ENCODE peak calls at places on chromosomes 6 and 20, in four cellular contexts. E, B, N and U are unnamed samples.

GRCh38 chr6:24879351-24879750 is 56.4 kb downstream of the RIPOR2 start:
- DNase-seq in E (no peak), B (no peak), N (no peak), U (no peak)

GRCh38 chr6:151081658-151082057 is 158.1 kb upstream of the AKAP12 start:
- DNase-seq in E (no peak), B (no peak), N (no peak), U (no peak)

GRCh38 chr20:57315964-57316480 is 13.6 kb upstream of the SPO11 start:
- DNase-seq in E (no peak), B (no peak), N (no peak), U (no peak)

GRCh38 chr20:15111654-15112053 is 774.2 kb upstream of the FLRT3 start:
- DNase-seq in E (no peak), B (no peak), N (no peak), U (no peak)

GRCh38 chr20:41142914-41143313 is 5.6 kb downstream of the PLCG1 start:
- DNase-seq in E (no peak), B (no peak), N (peak; percentile 56), U (no peak)

GRCh38 chr20:2386516-2387179 is 5.9 kb downstream of the TGM6 start:
- DNase-seq in E (no peak), B (no peak), N (no peak), U (no peak)

GRCh38 chr6:134358320-134358719 is 40.4 kb upstream of the SGK1 start:
- DNase-seq in E (no peak), B (no peak), N (no peak), U (peak; percentile 31)

GRCh38 chr6:36722365-36722764 is 24.7 kb downstream of the RAB44 start:
- DNase-seq in E (peak; percentile 39), B (no peak), N (no peak), U (no peak)

GRCh38 chr6:85416766-85417165 is 33.1 kb upstream of the NT5E start:
- DNase-seq in E (no peak), B (no peak), N (no peak), U (no peak)

DNA sequence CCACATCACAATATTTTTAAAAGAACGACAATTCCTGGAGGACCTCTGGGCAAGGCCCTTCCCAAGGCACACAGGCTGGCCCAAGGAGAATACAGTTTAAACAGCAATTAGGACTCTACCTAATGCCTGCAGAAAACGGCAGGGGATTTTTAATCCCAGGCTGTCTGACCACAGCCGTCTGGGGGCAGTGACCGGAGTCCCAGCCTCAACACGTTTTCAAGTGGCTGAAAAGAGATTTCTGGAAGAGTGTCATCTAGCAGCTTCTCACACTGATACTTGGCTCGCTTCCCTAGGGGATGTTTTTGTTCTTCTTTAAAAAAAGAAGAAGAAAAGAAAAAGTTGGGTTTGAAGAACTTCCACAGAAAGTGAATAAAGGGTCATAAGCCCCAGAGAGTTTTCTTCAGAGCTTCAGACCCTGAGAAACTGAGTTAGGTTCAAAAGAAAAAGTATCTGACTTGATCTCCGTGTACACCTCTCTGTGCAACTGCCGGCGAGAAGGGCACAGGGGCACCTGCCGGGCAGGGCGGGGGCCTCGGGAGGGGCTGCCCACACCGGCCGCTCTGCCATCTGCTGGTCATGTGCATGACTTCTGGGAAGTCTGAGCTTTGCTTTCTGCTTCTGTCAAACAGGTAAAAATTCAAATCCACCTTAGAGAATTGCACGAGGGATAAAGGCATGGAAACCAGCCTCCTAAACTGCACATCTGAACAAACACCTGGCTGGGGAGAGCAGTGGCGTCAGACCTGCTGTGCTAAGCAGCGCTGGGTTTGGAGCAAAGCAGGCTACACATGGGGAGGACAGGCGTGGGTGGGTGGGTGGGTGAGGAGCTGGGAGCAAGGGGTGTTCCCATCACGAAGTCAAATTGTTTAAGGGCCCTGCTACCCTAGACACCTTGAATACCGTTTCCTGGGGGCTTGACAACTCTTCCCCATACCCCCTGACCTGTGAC is 33.0 kb downstream of the RRBP1 start:
- DNase-seq in E (peak; percentile 77), B (peak; percentile 47), N (peak; percentile 42), U (no peak)
- H3K4me1 ChIP-seq in E (peaks cover 29% of the 10 kb centered on the region), B (peaks cover 11% of the 10 kb centered on the region), N (no peaks in the 10 kb centered on the region), U (peaks cover 4% of the 10 kb centered on the region)

DNA sequence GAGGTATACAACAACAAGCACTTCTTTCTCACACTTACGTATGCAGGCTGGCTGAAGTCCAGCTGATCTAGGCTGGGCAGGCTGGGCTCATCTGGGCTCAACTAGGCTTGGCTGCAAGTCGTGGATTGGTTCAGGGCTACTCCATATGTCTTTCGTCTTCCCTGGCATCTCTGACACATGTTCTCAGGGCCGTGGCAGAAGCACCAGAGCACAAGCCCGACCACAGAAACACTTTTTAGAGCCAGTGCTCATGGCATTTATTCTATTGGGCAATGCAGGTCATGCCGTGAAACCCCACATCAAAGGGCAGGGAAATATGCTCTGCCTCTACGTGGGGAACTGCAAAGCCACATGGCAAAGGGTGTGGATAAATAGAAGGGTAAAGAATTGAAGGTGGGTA is 93.8 kb downstream of the RIN2 start:
- DNase-seq in E (no peak), B (no peak), N (no peak), U (no peak)
- H3K4me1 ChIP-seq in E (peaks cover 9% of the 10 kb centered on the region), B (no peaks in the 10 kb centered on the region), N (no peaks in the 10 kb centered on the region), U (peaks cover 16% of the 10 kb centered on the region)

DNA sequence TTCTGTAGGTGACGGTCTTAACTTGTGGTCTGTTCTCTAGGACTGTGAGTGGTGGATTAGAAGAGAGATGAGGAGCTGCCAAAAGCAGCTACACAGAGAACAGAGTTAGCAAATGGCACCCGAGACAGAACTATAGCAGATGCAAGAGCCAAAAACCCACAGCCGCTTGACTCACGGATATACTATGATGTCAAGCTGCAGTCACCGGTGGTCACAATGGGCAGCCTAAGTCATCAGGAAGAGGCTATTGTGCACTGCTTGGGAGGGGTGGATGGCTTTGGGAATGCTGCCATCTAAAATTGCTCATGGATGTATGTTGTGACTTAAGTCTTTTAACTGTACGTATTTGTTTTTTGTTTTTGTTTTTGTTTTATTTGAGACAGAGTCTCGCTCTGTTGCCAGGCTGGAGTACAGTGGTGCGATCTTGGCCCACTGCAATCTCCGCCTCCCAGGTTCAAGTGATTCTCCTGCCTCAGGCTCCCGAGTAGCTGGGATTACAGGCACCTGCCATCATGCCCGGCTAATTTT is at the start of gene GTSF1L:
- DNase-seq in E (peak; percentile 3), B (no peak), N (no peak), U (no peak)
- H3K4me1 ChIP-seq in E (no peaks in the 10 kb centered on the region), B (no peaks in the 10 kb centered on the region), N (peaks cover 50% of the 10 kb centered on the region), U (no peaks in the 10 kb centered on the region)

DNA sequence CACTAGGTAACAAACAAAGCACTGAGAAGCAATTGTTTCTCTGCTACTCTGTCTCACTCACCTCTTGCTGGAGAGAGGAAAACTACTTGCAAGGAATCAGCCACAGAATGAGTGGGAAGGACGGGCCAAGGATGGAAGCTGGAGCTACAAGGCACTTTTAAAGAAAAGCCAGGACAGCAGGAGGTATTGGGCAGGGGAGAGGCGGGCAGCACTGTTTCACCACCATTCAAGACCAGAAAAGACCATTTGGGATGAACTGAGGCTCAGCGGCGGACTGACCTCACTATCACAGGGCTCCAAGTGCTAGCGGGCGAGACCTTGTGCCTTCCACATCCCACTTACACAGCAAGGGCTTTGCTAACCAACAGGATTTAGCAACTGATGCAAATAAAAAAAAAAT is 137.4 kb downstream of the IPCEF1 start:
- DNase-seq in E (no peak), B (peak; percentile 20), N (no peak), U (no peak)
- H3K4me1 ChIP-seq in E (no peaks in the 10 kb centered on the region), B (peaks cover 8% of the 10 kb centered on the region), N (peaks cover 54% of the 10 kb centered on the region), U (no peaks in the 10 kb centered on the region)

DNA sequence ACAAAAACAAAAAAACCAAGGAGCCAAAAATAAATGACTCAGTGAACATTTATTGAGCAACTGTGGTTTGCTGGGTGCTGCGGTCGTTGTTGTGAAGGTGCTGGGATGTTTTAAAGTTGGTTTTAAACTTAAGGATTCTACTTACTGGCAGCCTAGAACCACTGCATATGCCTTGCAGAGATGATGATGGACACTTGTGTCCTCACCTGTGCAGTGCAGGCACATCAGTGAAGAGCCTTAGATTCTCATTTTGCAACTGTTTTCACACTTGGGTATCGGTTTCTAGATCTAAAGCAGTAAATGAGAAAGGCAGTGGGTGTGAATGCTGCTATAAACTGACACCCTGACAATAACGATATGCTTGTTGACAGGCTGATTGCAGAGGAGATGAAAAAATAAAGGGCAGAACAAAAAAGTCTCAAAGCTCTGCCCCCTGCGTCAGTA is 68.8 kb downstream of the UTRN start:
- DNase-seq in E (no peak), B (no peak), N (peak; percentile 57), U (no peak)
- H3K4me1 ChIP-seq in E (peaks cover 10% of the 10 kb centered on the region), B (peaks cover 18% of the 10 kb centered on the region), N (peaks cover 73% of the 10 kb centered on the region), U (peaks cover 16% of the 10 kb centered on the region)

GRCh38 chr20:52172392-52173047 is 19.1 kb downstream of the ZFP64 start:
- DNase-seq in E (no peak), B (no peak), N (no peak), U (no peak)
- H3K4me1 ChIP-seq in E (no peaks in the 10 kb centered on the region), B (no peaks in the 10 kb centered on the region), N (no peaks in the 10 kb centered on the region), U (no peaks in the 10 kb centered on the region)

GRCh38 chr6:107118976-107119375 is 3.7 kb upstream of the BEND3 start:
- DNase-seq in E (no peak), B (no peak), N (no peak), U (no peak)
- H3K4me1 ChIP-seq in E (no peaks in the 10 kb centered on the region), B (peaks cover 16% of the 10 kb centered on the region), N (peaks cover 7% of the 10 kb centered on the region), U (no peaks in the 10 kb centered on the region)

GRCh38 chr6:107624050-107624449 is 134.1 kb downstream of the SOBP start:
- DNase-seq in E (no peak), B (peak; percentile 64), N (no peak), U (no peak)
- H3K4me1 ChIP-seq in E (peaks cover 14% of the 10 kb centered on the region), B (peaks cover 49% of the 10 kb centered on the region), N (peaks cover 24% of the 10 kb centered on the region), U (peaks cover 3% of the 10 kb centered on the region)